ENCODE peak calls at places on chromosomes 2 and 18, in seven cellular contexts. Y, M, B, T, Q, L and G are unnamed samples.

GRCh38 chr18:76554788-76555187 is 59.7 kb upstream of the ZNF516 start:
- DNase-seq in Y (no peak), M (no peak), B (no peak), T (no peak), Q (no peak), L (no peak), G (no peak)

GRCh38 chr18:34959211-34959829 is 81.9 kb upstream of the MAPRE2 start:
- DNase-seq in Y (no peak), M (no peak), B (no peak), T (no peak), Q (no peak), L (no peak), G (no peak)

GRCh38 chr2:102005989-102006885 is 14.5 kb downstream of the IL1R2 start:
- DNase-seq in Y (no peak), M (peak), B (peak), T (peak), Q (peak), L (peak), G (no peak)

GRCh38 chr2:167196461-167197252 is 308.4 kb downstream of the XIRP2 start:
- DNase-seq in Y (no peak), M (peak), B (peak), T (peak), Q (peak), L (no peak), G (peak)

GRCh38 chr2:230821991-230822520 is 42.7 kb upstream of the ITM2C start:
- DNase-seq in Y (no peak), M (no peak), B (no peak), T (no peak), Q (no peak), L (no peak), G (no peak)

GRCh38 chr2:160700415-160700814 is 206.8 kb upstream of the RBMS1 start:
- DNase-seq in Y (no peak), M (no peak), B (no peak), T (no peak), Q (no peak), L (no peak), G (no peak)

GRCh38 chr2:60973705-60974104 is 43.8 kb upstream of the PEX13 start:
- DNase-seq in Y (no peak), M (no peak), B (no peak), T (no peak), Q (no peak), L (no peak), G (no peak)

GRCh38 chr2:120740765-120741513 is 5.3 kb downstream of the GLI2 start:
- DNase-seq in Y (no peak), M (no peak), B (no peak), T (peak), Q (peak), L (no peak), G (no peak)

GRCh38 chr2:184646177-184646576 is 47.8 kb downstream of the ZNF804A start:
- DNase-seq in Y (no peak), M (no peak), B (peak), T (peak), Q (no peak), L (no peak), G (peak)

GRCh38 chr2:44705851-44706555 is 235.5 kb upstream of the SIX3 start:
- DNase-seq in Y (no peak), M (no peak), B (no peak), T (no peak), Q (no peak), L (no peak), G (no peak)

GRCh38 chr2:75432761-75433361 is 127.9 kb downstream of the EVA1A start:
- DNase-seq in Y (no peak), M (no peak), B (peak), T (peak), Q (no peak), L (no peak), G (peak)

GRCh38 chr18:35746826-35747339 is 165.3 kb downstream of the GALNT1 start:
- DNase-seq in Y (no peak), M (no peak), B (no peak), T (no peak), Q (no peak), L (no peak), G (no peak)

GRCh38 chr2:122447237-122447636 is 691.8 kb downstream of the TSN start:
- DNase-seq in Y (no peak), M (no peak), B (no peak), T (no peak), Q (no peak), L (no peak), G (no peak)

GRCh38 chr2:53633441-53633840 is 134.2 kb upstream of the CHAC2 start:
- DNase-seq in Y (no peak), M (no peak), B (peak), T (peak), Q (no peak), L (no peak), G (no peak)

GRCh38 chr2:163709270-163709669 is 26.5 kb downstream of the FIGN start:
- DNase-seq in Y (no peak), M (no peak), B (no peak), T (no peak), Q (no peak), L (no peak), G (no peak)

GRCh38 chr2:29509397-29509796 is 394.2 kb downstream of the CLIP4 start:
- DNase-seq in Y (no peak), M (no peak), B (peak), T (peak), Q (no peak), L (no peak), G (no peak)

GRCh38 chr2:88865801-88866353 is 174.4 kb downstream of the RPIA start:
- DNase-seq in Y (no peak), M (no peak), B (no peak), T (no peak), Q (no peak), L (no peak), G (no peak)

GRCh38 chr2:25276569-25277465 is 64.9 kb downstream of the DNMT3A start:
- DNase-seq in Y (peak), M (peak), B (no peak), T (no peak), Q (peak), L (no peak), G (no peak)

GRCh38 chr2:180033993-180034894 is 27.1 kb upstream of the CWC22 start:
- DNase-seq in Y (no peak), M (no peak), B (no peak), T (peak), Q (peak), L (peak), G (peak)

GRCh38 chr18:36942264-36942663 is 113.3 kb downstream of the KIAA1328 start:
- DNase-seq in Y (no peak), M (no peak), B (peak), T (peak), Q (peak), L (peak), G (peak)

GRCh38 chr2:68426885-68427579 is 40.1 kb downstream of the FBXO48 start:
- DNase-seq in Y (no peak), M (no peak), B (no peak), T (peak), Q (no peak), L (no peak), G (no peak)

GRCh38 chr2:99386011-99386410 is 48.8 kb downstream of the EIF5B start:
- DNase-seq in Y (no peak), M (no peak), B (peak), T (peak), Q (no peak), L (no peak), G (no peak)

GRCh38 chr2:226030369-226031077 is 631.0 kb downstream of the NYAP2 start:
- DNase-seq in Y (no peak), M (peak), B (no peak), T (no peak), Q (peak), L (no peak), G (no peak)

GRCh38 chr2:203804766-203805484 is 62.6 kb upstream of the CTLA4 start:
- DNase-seq in Y (no peak), M (no peak), B (peak), T (peak), Q (no peak), L (no peak), G (no peak)

GRCh38 chr2:64135421-64135820 is 8.8 kb downstream of the PELI1 start:
- DNase-seq in Y (no peak), M (no peak), B (peak), T (no peak), Q (no peak), L (no peak), G (no peak)

GRCh38 chr2:195595825-195596224 is 61.2 kb upstream of the SLC39A10 start:
- DNase-seq in Y (no peak), M (no peak), B (no peak), T (no peak), Q (no peak), L (no peak), G (no peak)

GRCh38 chr2:195594248-195594647 is 62.8 kb upstream of the SLC39A10 start:
- DNase-seq in Y (no peak), M (no peak), B (no peak), T (no peak), Q (no peak), L (no peak), G (no peak)

GRCh38 chr2:195596840-195597239 is 60.2 kb upstream of the SLC39A10 start:
- DNase-seq in Y (no peak), M (no peak), B (peak), T (no peak), Q (no peak), L (no peak), G (no peak)

GRCh38 chr2:195592101-195592500 is 64.9 kb upstream of the SLC39A10 start:
- DNase-seq in Y (no peak), M (no peak), B (no peak), T (no peak), Q (no peak), L (no peak), G (no peak)

GRCh38 chr2:195594916-195595694 is 61.9 kb upstream of the SLC39A10 start:
- DNase-seq in Y (no peak), M (no peak), B (no peak), T (no peak), Q (no peak), L (no peak), G (no peak)
- H3K4me3 ChIP-seq in Y (no peak), M (no peak), B (no peak), T (no peak), Q (no peak), L (no peak), G (no peak)

GRCh38 chr2:176178807-176179271 is 9.6 kb upstream of the HOXD1 start:
- DNase-seq in Y (no peak), M (no peak), B (no peak), T (no peak), Q (no peak), L (no peak), G (no peak)
- H3K4me3 ChIP-seq in Y (no peak), M (no peak), B (peak), T (no peak), Q (no peak), L (no peak), G (peak)

DNA sequence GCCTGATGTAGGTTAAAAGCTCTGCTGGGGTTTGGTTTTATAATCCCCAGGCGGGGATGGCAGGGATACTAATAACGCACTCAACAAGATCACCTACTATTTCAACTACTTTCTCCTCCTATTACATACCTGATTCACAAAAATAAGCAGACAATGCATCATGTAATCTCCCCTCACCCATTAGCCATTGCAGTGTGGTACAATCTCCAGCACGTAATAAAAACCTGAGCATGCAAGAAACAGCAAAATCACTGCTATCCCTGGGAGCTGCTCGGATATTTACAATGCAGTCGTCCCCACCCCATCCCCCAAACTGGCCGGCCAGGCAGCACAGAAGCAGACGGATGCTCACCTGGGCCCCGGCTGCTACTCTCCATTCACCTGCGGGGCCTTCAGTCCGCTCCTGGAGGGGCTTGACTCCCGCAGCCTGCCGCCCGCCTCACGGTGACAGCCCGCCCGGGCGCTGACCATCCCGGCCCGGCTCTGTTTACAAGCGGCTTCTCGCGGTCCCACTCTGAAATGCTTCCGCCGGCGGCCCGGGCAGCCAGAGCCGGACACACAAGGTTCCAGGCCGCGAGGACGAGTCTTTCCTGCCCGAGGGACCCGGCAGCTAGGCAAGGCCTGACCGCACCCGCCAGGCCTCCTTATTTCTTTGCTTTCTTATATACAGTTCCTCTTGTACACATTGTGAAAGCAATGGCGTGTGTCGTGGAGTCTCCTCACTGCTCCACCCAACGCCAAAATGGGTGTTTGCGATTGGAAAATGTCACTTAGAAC is at the start of gene PLEKHM3:
- DNase-seq in Y (peak), M (peak), B (peak), T (peak), Q (peak), L (peak), G (peak)
- H3K4me3 ChIP-seq in Y (peak), M (peak), B (peak), T (peak), Q (peak), L (peak), G (peak)

GRCh38 chr18:2984703-2985261 is 28.2 kb downstream of the LPIN2 start:
- DNase-seq in Y (no peak), M (no peak), B (no peak), T (no peak), Q (no peak), L (no peak), G (no peak)

GRCh38 chr18:2981212-2981728 is 31.7 kb downstream of the LPIN2 start:
- DNase-seq in Y (no peak), M (no peak), B (peak), T (peak), Q (no peak), L (no peak), G (peak)

GRCh38 chr18:2983296-2983695 is 29.6 kb downstream of the LPIN2 start:
- DNase-seq in Y (no peak), M (no peak), B (peak), T (no peak), Q (no peak), L (no peak), G (no peak)

GRCh38 chr18:2980607-2980923 is 32.4 kb downstream of the LPIN2 start:
- DNase-seq in Y (no peak), M (no peak), B (no peak), T (no peak), Q (no peak), L (no peak), G (no peak)

GRCh38 chr18:2982452-2983172 is 30.3 kb downstream of the LPIN2 start:
- DNase-seq in Y (no peak), M (no peak), B (peak), T (no peak), Q (no peak), L (no peak), G (no peak)
- H3K4me3 ChIP-seq in Y (no peak), M (no peak), B (peak), T (no peak), Q (no peak), L (no peak), G (no peak)

GRCh38 chr2:206452242-206452641 is 8.9 kb downstream of the ADAM23 start:
- DNase-seq in Y (no peak), M (no peak), B (no peak), T (peak), Q (no peak), L (no peak), G (no peak)

GRCh38 chr2:206456078-206456769 is 12.9 kb downstream of the ADAM23 start:
- DNase-seq in Y (no peak), M (no peak), B (no peak), T (no peak), Q (no peak), L (no peak), G (no peak)

GRCh38 chr2:206462240-206462854 is 19.0 kb downstream of the ADAM23 start:
- DNase-seq in Y (no peak), M (no peak), B (no peak), T (no peak), Q (no peak), L (peak), G (no peak)

GRCh38 chr2:206452750-206453149 is 9.4 kb downstream of the ADAM23 start:
- DNase-seq in Y (no peak), M (peak), B (peak), T (peak), Q (no peak), L (no peak), G (no peak)

DNA sequence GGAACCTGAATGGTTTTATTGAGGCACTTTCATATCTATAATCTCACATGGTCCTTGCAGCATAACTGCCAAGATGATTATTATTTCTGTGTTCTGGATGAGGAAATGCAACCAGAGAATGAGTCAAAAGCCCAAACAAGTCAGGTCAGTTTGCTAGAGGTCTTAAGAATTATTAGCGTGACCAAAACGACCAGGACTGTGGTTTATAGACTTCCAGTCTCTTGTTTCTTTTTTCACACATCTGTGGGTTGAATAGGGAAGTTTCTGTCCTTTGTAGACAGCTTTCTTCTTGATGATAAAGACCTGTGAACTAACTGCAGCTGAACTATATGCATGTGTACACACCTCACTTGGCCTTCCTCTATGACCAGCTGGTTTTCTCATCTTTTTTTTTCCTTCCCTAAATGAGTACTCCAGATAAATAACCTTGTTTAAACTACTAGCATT is 13.9 kb downstream of the ADAM23 start:
- DNase-seq in Y (no peak), M (no peak), B (no peak), T (no peak), Q (no peak), L (no peak), G (no peak)
- H3K4me3 ChIP-seq in Y (no peak), M (no peak), B (no peak), T (no peak), Q (no peak), L (no peak), G (no peak)

DNA sequence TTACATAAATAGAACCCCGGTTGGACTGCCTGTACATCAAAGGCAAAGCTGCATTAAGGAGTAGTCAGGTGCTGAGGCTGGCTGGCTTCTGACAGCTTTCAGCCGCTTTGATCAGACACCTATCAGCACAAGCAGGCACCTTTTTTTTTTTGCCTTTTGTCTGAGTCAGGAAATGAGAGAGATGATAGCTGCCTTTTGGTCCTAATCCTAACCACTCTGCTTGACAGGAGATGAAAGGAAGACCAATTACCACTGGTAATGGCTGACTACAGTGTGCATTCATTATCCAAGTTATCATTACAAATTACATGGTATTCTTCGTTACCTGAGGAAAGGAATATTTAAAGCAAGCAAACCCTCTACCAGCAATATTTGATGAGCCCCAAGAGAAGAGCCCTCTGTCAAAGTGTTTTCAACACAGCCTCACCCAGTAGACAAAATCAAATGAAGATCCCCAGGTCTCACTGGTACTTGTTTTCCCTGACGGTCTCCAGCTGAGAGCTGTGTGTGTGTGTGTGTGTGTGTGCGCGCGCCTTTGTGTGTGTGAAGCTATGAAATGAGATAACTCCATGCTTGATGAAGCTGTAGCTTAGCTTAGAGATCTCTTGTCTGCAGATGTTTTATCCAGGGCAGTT is 925.7 kb downstream of the DCDC2C start:
- DNase-seq in Y (no peak), M (no peak), B (no peak), T (no peak), Q (peak), L (no peak), G (no peak)
- H3K4me3 ChIP-seq in Y (no peak), M (no peak), B (no peak), T (no peak), Q (no peak), L (no peak), G (no peak)

GRCh38 chr2:233062447-233062842 is 2.3 kb downstream of the INPP5D start:
- DNase-seq in Y (no peak), M (no peak), B (no peak), T (no peak), Q (no peak), L (no peak), G (no peak)
- H3K4me3 ChIP-seq in Y (no peak), M (no peak), B (no peak), T (no peak), Q (no peak), L (no peak), G (no peak)

DNA sequence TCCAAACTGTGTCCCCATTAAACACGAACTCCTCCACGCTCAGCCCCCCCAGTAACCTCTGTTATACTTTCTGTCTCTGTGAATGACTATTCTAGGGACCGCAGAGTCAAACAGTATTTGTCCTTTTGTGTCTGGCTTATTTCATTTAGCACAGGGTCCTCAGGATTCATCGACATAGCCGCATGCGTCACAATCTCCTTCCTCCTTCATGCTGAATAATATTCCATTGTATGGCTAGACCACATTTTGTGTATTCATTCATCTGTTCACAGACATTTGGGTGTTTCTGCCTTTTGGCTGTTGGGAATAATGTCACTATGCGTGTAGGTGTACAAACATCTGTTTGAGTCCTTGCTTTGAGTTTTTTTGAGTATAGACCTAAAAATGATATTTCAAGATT is 80.9 kb downstream of the SH3RF3 start:
- DNase-seq in Y (no peak), M (no peak), B (no peak), T (no peak), Q (no peak), L (no peak), G (no peak)
- H3K4me3 ChIP-seq in Y (no peak), M (no peak), B (no peak), T (no peak), Q (no peak), L (no peak), G (no peak)